ENCODE peak calls at places on chromosomes 11 and 22, in seven cellular contexts. One of them, this sample, is unnamed.

GRCh38 chr11:115765803-115766239 is 261.6 kb upstream of the CADM1 start:
- DNase-seq in KG1: no peak
- DNase-seq in stimulated activated CD8-positive, alpha-beta memory T cell treated with anti-CD3 and anti-CD28 coated beads, Interleukin-2, amount 100 ng/mL, for 48 hours: no peak
- DNase-seq in NCI-H460: no peak
- DNase-seq in hypothalamus: no peak
- DNase-seq in activated B cell treated with CpG ODN at 0.5 μM for 24 hours: no peak
- DNase-seq in AG10803: peak; percentile 70
- DNase-seq in this sample: no peak

GRCh38 chr22:39592104-39593060 is 21.8 kb downstream of the CACNA1I start:
- DNase-seq in activated B cell treated with CpG ODN at 0.5 μM for 24 hours: no peak
- DNase-seq in hypothalamus: no peak
- DNase-seq in NCI-H460: no peak
- DNase-seq in KG1: no peak
- DNase-seq in stimulated activated CD8-positive, alpha-beta memory T cell treated with anti-CD3 and anti-CD28 coated beads, Interleukin-2, amount 100 ng/mL, for 48 hours: no peak
- DNase-seq in AG10803: peak; percentile 77
- DNase-seq in this sample: no peak

GRCh38 chr11:2663915-2664314 is 35.9 kb downstream of the KCNQ1OT1 start:
- DNase-seq in NCI-H460: no peak
- DNase-seq in stimulated activated CD8-positive, alpha-beta memory T cell treated with anti-CD3 and anti-CD28 coated beads, Interleukin-2, amount 100 ng/mL, for 48 hours: no peak
- DNase-seq in KG1: no peak
- DNase-seq in AG10803: no peak
- DNase-seq in hypothalamus: no peak
- DNase-seq in activated B cell treated with CpG ODN at 0.5 μM for 24 hours: no peak
- DNase-seq in this sample: no peak

GRCh38 chr22:29231971-29232959 is 26.6 kb downstream of the EMID1 start:
- DNase-seq in stimulated activated CD8-positive, alpha-beta memory T cell treated with anti-CD3 and anti-CD28 coated beads, Interleukin-2, amount 100 ng/mL, for 48 hours: no peak
- DNase-seq in AG10803: no peak
- DNase-seq in hypothalamus: no peak
- DNase-seq in activated B cell treated with CpG ODN at 0.5 μM for 24 hours: no peak
- DNase-seq in KG1: no peak
- DNase-seq in NCI-H460: no peak
- DNase-seq in this sample: peak; percentile 10

GRCh38 chr11:33970984-33971466 is 79.1 kb upstream of the LMO2 start:
- DNase-seq in AG10803: peak; percentile 59
- DNase-seq in activated B cell treated with CpG ODN at 0.5 μM for 24 hours: no peak
- DNase-seq in hypothalamus: peak; percentile 3
- DNase-seq in stimulated activated CD8-positive, alpha-beta memory T cell treated with anti-CD3 and anti-CD28 coated beads, Interleukin-2, amount 100 ng/mL, for 48 hours: peak; percentile 3
- DNase-seq in NCI-H460: peak; percentile 58
- DNase-seq in KG1: peak; percentile 18
- DNase-seq in this sample: no peak

GRCh38 chr22:37282385-37282677 is at the start of gene CYTH4:
- DNase-seq in KG1: no peak
- DNase-seq in AG10803: no peak
- DNase-seq in stimulated activated CD8-positive, alpha-beta memory T cell treated with anti-CD3 and anti-CD28 coated beads, Interleukin-2, amount 100 ng/mL, for 48 hours: peak; percentile 76
- DNase-seq in NCI-H460: no peak
- DNase-seq in activated B cell treated with CpG ODN at 0.5 μM for 24 hours: peak; percentile 64
- DNase-seq in hypothalamus: no peak
- DNase-seq in this sample: no peak

GRCh38 chr22:45565171-45565570 is 62.5 kb downstream of the FBLN1 start:
- DNase-seq in activated B cell treated with CpG ODN at 0.5 μM for 24 hours: no peak
- DNase-seq in AG10803: no peak
- DNase-seq in KG1: no peak
- DNase-seq in stimulated activated CD8-positive, alpha-beta memory T cell treated with anti-CD3 and anti-CD28 coated beads, Interleukin-2, amount 100 ng/mL, for 48 hours: no peak
- DNase-seq in hypothalamus: no peak
- DNase-seq in NCI-H460: no peak
- DNase-seq in this sample: no peak

GRCh38 chr11:66696186-66696585 is 18.5 kb upstream of the RBM4B start:
- DNase-seq in AG10803: no peak
- DNase-seq in KG1: no peak
- DNase-seq in NCI-H460: no peak
- DNase-seq in hypothalamus: no peak
- DNase-seq in stimulated activated CD8-positive, alpha-beta memory T cell treated with anti-CD3 and anti-CD28 coated beads, Interleukin-2, amount 100 ng/mL, for 48 hours: no peak
- DNase-seq in activated B cell treated with CpG ODN at 0.5 μM for 24 hours: no peak
- DNase-seq in this sample: no peak

GRCh38 chr11:62269654-62270278 is at the start of gene SCGB2A2:
- DNase-seq in KG1: no peak
- DNase-seq in activated B cell treated with CpG ODN at 0.5 μM for 24 hours: no peak
- DNase-seq in NCI-H460: no peak
- DNase-seq in hypothalamus: no peak
- DNase-seq in stimulated activated CD8-positive, alpha-beta memory T cell treated with anti-CD3 and anti-CD28 coated beads, Interleukin-2, amount 100 ng/mL, for 48 hours: no peak
- DNase-seq in AG10803: no peak
- DNase-seq in this sample: no peak

GRCh38 chr11:130162733-130163132 is 3.2 kb downstream of the ST14 start:
- DNase-seq in hypothalamus: no peak
- DNase-seq in activated B cell treated with CpG ODN at 0.5 μM for 24 hours: no peak
- DNase-seq in NCI-H460: no peak
- DNase-seq in stimulated activated CD8-positive, alpha-beta memory T cell treated with anti-CD3 and anti-CD28 coated beads, Interleukin-2, amount 100 ng/mL, for 48 hours: no peak
- DNase-seq in AG10803: peak; percentile 42
- DNase-seq in KG1: no peak
- DNase-seq in this sample: no peak

GRCh38 chr22:43230983-43231723 is 44.2 kb upstream of the TTLL12 start:
- DNase-seq in stimulated activated CD8-positive, alpha-beta memory T cell treated with anti-CD3 and anti-CD28 coated beads, Interleukin-2, amount 100 ng/mL, for 48 hours: peak; percentile 36
- DNase-seq in NCI-H460: peak; percentile 54
- DNase-seq in KG1: peak; percentile 41
- DNase-seq in hypothalamus: no peak
- DNase-seq in AG10803: peak; percentile 28
- DNase-seq in activated B cell treated with CpG ODN at 0.5 μM for 24 hours: peak; percentile 53
- DNase-seq in this sample: peak; percentile 22

GRCh38 chr22:28963362-28963761 is 80.0 kb downstream of the ZNRF3 start:
- DNase-seq in AG10803: no peak
- DNase-seq in stimulated activated CD8-positive, alpha-beta memory T cell treated with anti-CD3 and anti-CD28 coated beads, Interleukin-2, amount 100 ng/mL, for 48 hours: no peak
- DNase-seq in NCI-H460: no peak
- DNase-seq in hypothalamus: no peak
- DNase-seq in activated B cell treated with CpG ODN at 0.5 μM for 24 hours: no peak
- DNase-seq in KG1: no peak
- DNase-seq in this sample: no peak

GRCh38 chr11:118912742-118913410 is 12.8 kb downstream of the BCL9L start:
- DNase-seq in stimulated activated CD8-positive, alpha-beta memory T cell treated with anti-CD3 and anti-CD28 coated beads, Interleukin-2, amount 100 ng/mL, for 48 hours: no peak
- DNase-seq in KG1: no peak
- DNase-seq in AG10803: no peak
- DNase-seq in hypothalamus: no peak
- DNase-seq in NCI-H460: no peak
- DNase-seq in activated B cell treated with CpG ODN at 0.5 μM for 24 hours: no peak
- DNase-seq in this sample: no peak

GRCh38 chr11:30395751-30396150 is 72.8 kb downstream of the ARL14EP start:
- DNase-seq in AG10803: no peak
- DNase-seq in stimulated activated CD8-positive, alpha-beta memory T cell treated with anti-CD3 and anti-CD28 coated beads, Interleukin-2, amount 100 ng/mL, for 48 hours: no peak
- DNase-seq in NCI-H460: no peak
- DNase-seq in KG1: no peak
- DNase-seq in activated B cell treated with CpG ODN at 0.5 μM for 24 hours: no peak
- DNase-seq in hypothalamus: no peak
- DNase-seq in this sample: no peak

GRCh38 chr22:32764330-32765116 is 37.0 kb upstream of the TIMP3 start:
- DNase-seq in hypothalamus: no peak
- DNase-seq in NCI-H460: no peak
- DNase-seq in activated B cell treated with CpG ODN at 0.5 μM for 24 hours: no peak
- DNase-seq in AG10803: peak; percentile 93
- DNase-seq in KG1: no peak
- DNase-seq in stimulated activated CD8-positive, alpha-beta memory T cell treated with anti-CD3 and anti-CD28 coated beads, Interleukin-2, amount 100 ng/mL, for 48 hours: no peak
- DNase-seq in this sample: no peak

GRCh38 chr11:10605941-10606381 is 37.5 kb upstream of the LYVE1 start:
- DNase-seq in NCI-H460: no peak
- DNase-seq in AG10803: peak; percentile 79
- DNase-seq in KG1: no peak
- DNase-seq in hypothalamus: no peak
- DNase-seq in activated B cell treated with CpG ODN at 0.5 μM for 24 hours: no peak
- DNase-seq in stimulated activated CD8-positive, alpha-beta memory T cell treated with anti-CD3 and anti-CD28 coated beads, Interleukin-2, amount 100 ng/mL, for 48 hours: no peak
- DNase-seq in this sample: no peak

GRCh38 chr22:22086501-22087158 is 104.0 kb upstream of the TOP3B start:
- DNase-seq in AG10803: no peak
- DNase-seq in hypothalamus: no peak
- DNase-seq in stimulated activated CD8-positive, alpha-beta memory T cell treated with anti-CD3 and anti-CD28 coated beads, Interleukin-2, amount 100 ng/mL, for 48 hours: no peak
- DNase-seq in KG1: no peak
- DNase-seq in NCI-H460: no peak
- DNase-seq in activated B cell treated with CpG ODN at 0.5 μM for 24 hours: no peak
- DNase-seq in this sample: no peak

GRCh38 chr22:38309614-38310517 is 7.4 kb downstream of the CSNK1E start:
- DNase-seq in hypothalamus: no peak
- DNase-seq in KG1: no peak
- DNase-seq in activated B cell treated with CpG ODN at 0.5 μM for 24 hours: no peak
- DNase-seq in AG10803: peak; percentile 43
- DNase-seq in stimulated activated CD8-positive, alpha-beta memory T cell treated with anti-CD3 and anti-CD28 coated beads, Interleukin-2, amount 100 ng/mL, for 48 hours: no peak
- DNase-seq in NCI-H460: no peak
- DNase-seq in this sample: no peak

GRCh38 chr11:119169272-119169719 is 771 bp downstream of the NLRX1 start:
- DNase-seq in NCI-H460: no peak
- DNase-seq in activated B cell treated with CpG ODN at 0.5 μM for 24 hours: no peak
- DNase-seq in KG1: peak; percentile 18
- DNase-seq in stimulated activated CD8-positive, alpha-beta memory T cell treated with anti-CD3 and anti-CD28 coated beads, Interleukin-2, amount 100 ng/mL, for 48 hours: peak; percentile 17
- DNase-seq in hypothalamus: no peak
- DNase-seq in AG10803: peak; percentile 39
- DNase-seq in this sample: no peak

GRCh38 chr11:78630561-78631303 is 56.1 kb upstream of the NARS2 start:
- DNase-seq in NCI-H460: no peak
- DNase-seq in stimulated activated CD8-positive, alpha-beta memory T cell treated with anti-CD3 and anti-CD28 coated beads, Interleukin-2, amount 100 ng/mL, for 48 hours: no peak
- DNase-seq in AG10803: no peak
- DNase-seq in KG1: no peak
- DNase-seq in hypothalamus: no peak
- DNase-seq in activated B cell treated with CpG ODN at 0.5 μM for 24 hours: no peak
- DNase-seq in this sample: no peak

GRCh38 chr11:69652999-69653398 is 12.0 kb downstream of the CCND1 start:
- DNase-seq in KG1: no peak
- DNase-seq in AG10803: no peak
- DNase-seq in NCI-H460: no peak
- DNase-seq in stimulated activated CD8-positive, alpha-beta memory T cell treated with anti-CD3 and anti-CD28 coated beads, Interleukin-2, amount 100 ng/mL, for 48 hours: no peak
- DNase-seq in hypothalamus: no peak
- DNase-seq in activated B cell treated with CpG ODN at 0.5 μM for 24 hours: no peak
- DNase-seq in this sample: no peak

GRCh38 chr22:41676134-41676533 is 12.5 kb downstream of the SNU13 start:
- DNase-seq in hypothalamus: no peak
- DNase-seq in NCI-H460: no peak
- DNase-seq in stimulated activated CD8-positive, alpha-beta memory T cell treated with anti-CD3 and anti-CD28 coated beads, Interleukin-2, amount 100 ng/mL, for 48 hours: no peak
- DNase-seq in activated B cell treated with CpG ODN at 0.5 μM for 24 hours: no peak
- DNase-seq in AG10803: no peak
- DNase-seq in KG1: no peak
- DNase-seq in this sample: no peak

GRCh38 chr22:28630185-28630580 is 49.5 kb downstream of the TTC28 start:
- DNase-seq in activated B cell treated with CpG ODN at 0.5 μM for 24 hours: no peak
- DNase-seq in stimulated activated CD8-positive, alpha-beta memory T cell treated with anti-CD3 and anti-CD28 coated beads, Interleukin-2, amount 100 ng/mL, for 48 hours: no peak
- DNase-seq in AG10803: no peak
- DNase-seq in hypothalamus: no peak
- DNase-seq in KG1: no peak
- DNase-seq in NCI-H460: no peak
- DNase-seq in this sample: no peak

GRCh38 chr22:26779108-26779507 is 121.7 kb downstream of the MIAT start:
- DNase-seq in KG1: no peak
- DNase-seq in NCI-H460: no peak
- DNase-seq in stimulated activated CD8-positive, alpha-beta memory T cell treated with anti-CD3 and anti-CD28 coated beads, Interleukin-2, amount 100 ng/mL, for 48 hours: no peak
- DNase-seq in activated B cell treated with CpG ODN at 0.5 μM for 24 hours: no peak
- DNase-seq in AG10803: no peak
- DNase-seq in hypothalamus: no peak
- DNase-seq in this sample: no peak